ENCODE peak calls at places on chromosomes 13 and 19, in seven cellular contexts. L is naive thymus-derived CD8-positive, alpha-beta T cell; A is AG08395; K is endothelial cell; Y is amygdala; H is activated CD8-positive, alpha-beta memory T cell treated with anti-CD3 and anti-CD28 coated beads for 1 hour; J is CD4-positive, alpha-beta T cell. Q is an unnamed sample.
A peak's percentile ranks its signal among the peaks of the same experiment; 100 is the strongest.

GRCh38 chr13:43388282-43389034 is 365.1 kb downstream of the DNAJC15 start:
- DNase-seq in L (no peak), A (no peak), K (no peak), Y (no peak), H (no peak), J (no peak), Q (no peak)

GRCh38 chr19:688992-689391 is 6.3 kb downstream of the PRSS57 start:
- DNase-seq in L (no peak), A (no peak), K (no peak), Y (no peak), H (no peak), J (no peak), Q (no peak)

GRCh38 chr19:55261671-55262126 is 2.9 kb upstream of the PPP6R1 start:
- DNase-seq in L (no peak), A (no peak), K (no peak), Y (no peak), H (no peak), J (no peak), Q (no peak)

GRCh38 chr13:112943309-112944125 is 25.5 kb upstream of the MCF2L start:
- DNase-seq in L (no peak), A (peak; percentile 42), K (peak; percentile 54), Y (no peak), H (no peak), J (no peak), Q (peak; percentile 64)

GRCh38 chr19:36212895-36213294 is 1.6 kb downstream of the ZNF565 start:
- DNase-seq in L (no peak), A (no peak), K (no peak), Y (no peak), H (no peak), J (no peak), Q (no peak)

GRCh38 chr13:112449545-112449930 is 73.4 kb downstream of the SPACA7 start:
- DNase-seq in L (no peak), A (no peak), K (no peak), Y (no peak), H (no peak), J (no peak), Q (no peak)

GRCh38 chr13:76414320-76414719 is 471.9 kb downstream of the KCTD12 start:
- DNase-seq in L (no peak), A (no peak), K (no peak), Y (no peak), H (no peak), J (no peak), Q (no peak)

GRCh38 chr19:35306473-35307246 is 14.7 kb downstream of the MAG start:
- DNase-seq in L (no peak), A (no peak), K (peak; percentile 37), Y (no peak), H (no peak), J (no peak), Q (no peak)

GRCh38 chr13:58744686-58745085 is 1113.1 kb downstream of the PCDH17 start:
- DNase-seq in L (no peak), A (no peak), K (no peak), Y (no peak), H (no peak), J (no peak), Q (no peak)

GRCh38 chr13:37485766-37486165 is 112.8 kb downstream of the POSTN start:
- DNase-seq in L (no peak), A (no peak), K (no peak), Y (no peak), H (no peak), J (no peak), Q (no peak)

Q was measured in neuronal stem cell.